ENCODE peak calls at places on chromosomes 5 and 9, in six cellular contexts. B, U, J, I, M and T are unnamed samples.

GRCh38 chr9:94847486-94847885 is 121.0 kb downstream of the AOPEP start:
- DNase-seq in B (no peak), U (no peak), J (no peak), M (no peak), I (no peak), T (no peak)

GRCh38 chr5:158979749-158980521 is 119.8 kb downstream of the EBF1 start:
- DNase-seq in M (no peak), B (no peak), J (no peak), I (no peak), U (peak), T (no peak)

GRCh38 chr9:117153021-117153420 is 261.8 kb downstream of the ASTN2 start:
- DNase-seq in B (no peak), U (no peak), M (no peak), I (no peak), J (no peak), T (no peak)

GRCh38 chr9:104868687-104869404 is 59.1 kb downstream of the ABCA1 start:
- DNase-seq in J (peak), U (peak), B (peak), I (no peak), M (no peak), T (peak)

GRCh38 chr5:172454355-172455086 is at the start of gene SH3PXD2B:
- DNase-seq in U (peak), B (peak), J (no peak), I (peak), M (no peak), T (peak)

GRCh38 chr5:159891371-159891770 is 24.9 kb upstream of the ADRA1B start:
- DNase-seq in M (no peak), U (no peak), J (no peak), I (no peak), B (no peak), T (no peak)

GRCh38 chr5:38458174-38458573 is 98.3 kb downstream of the LIFR start:
- DNase-seq in J (no peak), I (no peak), B (no peak), M (no peak), U (no peak), T (no peak)

GRCh38 chr5:67115238-67115637 is 81.4 kb downstream of the CD180 start:
- DNase-seq in B (no peak), M (no peak), J (no peak), I (no peak), U (no peak), T (no peak)

GRCh38 chr9:129256959-129257713 is 79.1 kb upstream of the IER5L start:
- DNase-seq in I (no peak), J (no peak), B (no peak), M (no peak), U (no peak), T (no peak)

GRCh38 chr5:143245929-143246561 is 157.4 kb downstream of the NR3C1 start:
- DNase-seq in B (peak), M (no peak), U (no peak), I (no peak), J (no peak), T (no peak)

GRCh38 chr5:149022200-149022599 is 40.7 kb downstream of the SH3TC2 start:
- DNase-seq in B (no peak), M (no peak), J (no peak), U (no peak), I (no peak), T (no peak)

GRCh38 chr5:89437450-89438435 is 554.8 kb upstream of the MEF2C start:
- DNase-seq in U (no peak), I (no peak), M (no peak), J (no peak), B (no peak), T (no peak)